ENCODE peak calls at places on chromosomes 5 and 9, in eight cellular contexts. T, D, E, X, U, O, L and Y are unnamed samples.
A peak's percentile ranks its signal among the peaks of the same experiment; 100 is the strongest.

GRCh38 chr5:174413520-174414314 is 310.7 kb upstream of the MSX2 start:
- DNase-seq in T (no peak), D (no peak), E (no peak), X (no peak), U (peak; percentile 64), O (peak; percentile 97), L (no peak), Y (no peak)

GRCh38 chr5:143826909-143827514 is 15.1 kb downstream of the HMHB1 start:
- DNase-seq in T (no peak), D (no peak), E (no peak), X (no peak), U (no peak), O (peak; percentile 23), L (no peak), Y (peak; percentile 64)

GRCh38 chr9:34590376-34591090 is 1.0 kb upstream of the CNTFR start:
- DNase-seq in T (peak; percentile 14), D (no peak), E (peak; percentile 80), X (no peak), U (no peak), O (no peak), L (peak; percentile 48), Y (no peak)

GRCh38 chr9:128231638-128232568 is 28.7 kb downstream of the DNM1 start:
- DNase-seq in T (no peak), D (peak; percentile 39), E (no peak), X (no peak), U (no peak), O (no peak), L (no peak), Y (no peak)

GRCh38 chr9:93436218-93436617 is 15.3 kb upstream of the FAM120A start:
- DNase-seq in T (no peak), D (no peak), E (no peak), X (no peak), U (no peak), O (no peak), L (no peak), Y (no peak)

GRCh38 chr5:116944171-116944570 is 369.5 kb upstream of the SEMA6A start:
- DNase-seq in T (no peak), D (no peak), E (peak; percentile 75), X (no peak), U (peak; percentile 33), O (peak; percentile 5), L (no peak), Y (no peak)

GRCh38 chr9:7976167-7976755 is 176.7 kb upstream of the DMAC1 start:
- DNase-seq in T (no peak), D (no peak), E (no peak), X (peak; percentile 40), U (no peak), O (peak; percentile 7), L (no peak), Y (peak; percentile 63)

GRCh38 chr5:66362676-66363075 is 218.6 kb downstream of the SREK1 start:
- DNase-seq in T (no peak), D (no peak), E (peak; percentile 13), X (no peak), U (no peak), O (no peak), L (no peak), Y (no peak)

GRCh38 chr5:149036168-149036567 is 26.7 kb downstream of the SH3TC2 start:
- DNase-seq in T (no peak), D (no peak), E (no peak), X (no peak), U (no peak), O (no peak), L (no peak), Y (no peak)

GRCh38 chr9:70120834-70121510 is 77.3 kb downstream of the MAMDC2 start:
- DNase-seq in T (peak; percentile 30), D (no peak), E (peak; percentile 73), X (no peak), U (peak; percentile 90), O (peak; percentile 99), L (no peak), Y (no peak)
- TF ChIP-seq CTCF in T (no peak), D (no peak), E (peak; percentile 63), X (no peak), U (peak; percentile 46), O (peak; percentile 48), L (no peak), Y (no peak)

DNA sequence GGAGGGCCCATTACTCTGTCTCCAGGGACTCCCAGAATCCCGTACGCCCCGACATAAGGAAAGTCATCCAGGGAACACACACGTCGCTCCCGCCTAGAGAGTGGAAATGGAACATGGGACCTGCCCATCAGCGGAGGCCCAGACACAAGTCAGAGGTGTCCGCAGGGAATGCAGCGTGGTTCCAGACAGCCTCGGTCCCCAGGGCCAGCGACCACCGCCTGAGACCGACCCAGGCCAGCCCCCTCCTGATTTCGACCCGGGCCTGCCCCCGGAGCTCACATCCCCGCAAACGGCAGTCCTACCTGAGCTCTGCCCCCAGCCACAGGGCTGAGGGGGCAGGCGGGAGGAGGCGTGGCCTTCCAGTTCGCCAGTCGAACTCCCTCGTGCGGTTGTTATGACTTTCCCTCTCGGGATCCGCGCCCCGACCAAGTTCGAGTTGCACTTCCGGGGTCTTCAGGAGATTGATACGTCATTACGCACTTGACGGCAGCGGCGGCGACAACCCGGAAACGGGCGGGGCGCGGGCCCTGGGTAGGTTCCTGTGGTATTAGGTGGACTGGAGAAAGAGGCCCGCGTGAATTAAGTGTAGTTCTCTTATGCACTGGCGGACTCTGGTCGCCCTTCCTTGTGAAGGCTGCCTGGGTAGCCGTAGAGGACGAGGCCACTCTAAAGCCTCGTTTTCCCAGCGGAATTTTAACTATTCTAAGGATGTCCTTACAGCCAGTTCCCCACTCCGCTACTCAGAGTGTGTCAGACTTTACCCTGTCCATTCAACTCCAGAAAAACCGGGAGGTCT is 370.0 kb upstream of the POU5F2 start:
- DNase-seq in T (peak; percentile 96), D (peak; percentile 97), E (peak; percentile 98), X (peak; percentile 92), U (peak; percentile 97), O (peak; percentile 98), L (peak; percentile 89), Y (peak; percentile 89)
- TF ChIP-seq CTCF in T (peak; percentile 51), D (peak; percentile 21), E (peak; percentile 43), X (no peak), U (peak; percentile 10), O (peak; percentile 20), L (no peak), Y (no peak)

DNA sequence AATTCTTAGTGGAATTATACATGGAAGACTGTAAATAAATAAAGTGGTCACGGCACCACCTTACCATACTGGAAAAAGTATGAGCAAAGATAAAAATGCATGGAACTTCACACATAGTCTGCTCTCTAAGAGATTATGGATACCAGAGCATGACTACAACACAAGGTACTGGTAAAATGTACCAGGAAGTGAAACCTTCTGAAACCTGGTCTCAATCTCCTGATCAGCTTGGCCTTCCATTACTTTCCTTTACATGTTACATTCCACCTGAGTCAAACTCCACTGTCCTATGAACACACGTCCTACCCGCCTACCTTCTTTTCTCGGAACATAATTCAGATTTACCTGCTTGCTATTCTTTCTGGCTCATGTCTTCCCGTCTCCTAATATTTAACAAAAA is 15.9 kb downstream of the PTAR1 start:
- DNase-seq in T (no peak), D (no peak), E (no peak), X (no peak), U (no peak), O (no peak), L (no peak), Y (no peak)
- TF ChIP-seq CTCF in T (no peak), D (no peak), E (no peak), X (no peak), U (no peak), O (no peak), L (no peak), Y (no peak)

DNA sequence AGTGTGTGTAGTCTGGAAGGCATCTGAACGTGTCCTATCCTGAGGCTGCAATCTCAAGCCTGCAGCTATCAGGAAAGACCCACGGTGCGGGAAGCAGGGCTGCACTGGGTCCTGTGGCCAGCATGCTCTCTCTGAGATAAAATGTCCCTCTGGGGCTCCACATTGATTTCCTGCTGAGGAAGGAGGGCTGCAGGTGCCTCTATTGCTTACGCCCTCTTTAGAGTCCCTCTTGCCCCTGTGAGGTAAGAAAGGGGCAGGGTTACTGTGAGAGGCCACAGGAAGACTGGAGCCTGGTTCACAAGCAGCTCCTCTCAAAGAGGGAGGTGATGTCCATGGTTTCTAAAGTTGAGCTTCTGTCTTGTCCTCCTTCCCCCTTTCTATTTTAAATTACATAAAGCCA is 299.9 kb upstream of the RFX3 start:
- DNase-seq in T (no peak), D (no peak), E (no peak), X (no peak), U (no peak), O (no peak), L (no peak), Y (no peak)
- TF ChIP-seq CTCF in T (no peak), D (no peak), E (no peak), X (no peak), U (no peak), O (no peak), L (no peak), Y (no peak)

DNA sequence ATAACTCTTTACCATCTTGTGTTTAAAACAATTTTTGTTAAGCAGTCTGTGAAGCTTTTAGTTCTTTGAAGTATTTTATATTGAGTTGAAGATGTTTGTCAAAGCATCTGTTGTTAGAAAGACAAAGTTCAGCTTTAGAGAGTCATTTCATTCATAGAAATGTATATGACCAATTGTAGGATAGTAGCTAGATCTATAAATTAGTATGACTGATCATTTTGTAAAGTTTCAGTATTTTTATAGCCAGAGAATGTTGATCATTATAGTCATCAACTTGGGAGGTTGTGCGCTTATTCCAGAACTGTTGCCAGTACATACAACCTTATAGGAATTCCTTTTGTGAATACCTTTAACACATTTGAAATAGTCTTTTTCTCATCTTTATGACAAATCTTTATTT is 5.2 kb downstream of the NIPBL start:
- DNase-seq in T (no peak), D (no peak), E (no peak), X (no peak), U (no peak), O (no peak), L (no peak), Y (no peak)
- TF ChIP-seq CTCF in T (no peak), D (no peak), E (no peak), X (no peak), U (no peak), O (no peak), L (no peak), Y (no peak)

DNA sequence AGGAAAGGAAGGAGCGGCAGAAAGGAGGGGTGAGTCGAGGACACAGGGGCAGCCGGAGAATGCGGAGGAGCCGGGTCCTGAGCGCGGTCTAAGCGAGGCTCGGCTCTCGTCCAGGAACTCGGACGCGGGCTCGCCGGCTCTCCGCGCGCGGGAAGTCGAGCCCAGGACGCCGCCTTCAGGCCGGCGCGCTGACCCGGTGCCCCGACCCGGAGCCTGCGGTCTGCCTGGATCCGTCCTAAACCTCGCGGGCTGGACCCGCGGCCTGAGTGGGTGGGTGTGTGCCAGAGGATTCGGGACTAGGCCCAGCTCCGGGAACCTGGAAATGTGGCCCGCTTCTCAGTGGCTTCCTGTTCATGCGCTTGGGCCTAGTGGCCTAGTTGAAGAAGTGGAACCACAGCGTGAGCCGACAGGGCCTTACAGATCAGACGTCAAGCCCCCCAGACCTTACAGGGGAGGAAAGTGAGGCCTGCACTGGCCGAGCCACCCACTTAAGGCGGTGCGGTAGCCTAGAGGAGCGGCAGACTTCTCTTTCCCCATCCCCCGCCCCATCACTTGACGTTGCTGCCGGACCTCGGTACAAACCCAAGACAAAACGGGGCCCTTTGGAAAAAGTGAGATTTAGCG is 1.2 kb downstream of the CDKN2B-AS1 start:
- DNase-seq in T (peak; percentile 50), D (peak; percentile 80), E (peak; percentile 84), X (no peak), U (peak; percentile 78), O (peak; percentile 65), L (peak; percentile 66), Y (no peak)
- TF ChIP-seq CTCF in T (peak; percentile 11), D (peak; percentile 20), E (peak; percentile 47), X (no peak), U (peak; percentile 43), O (peak; percentile 18), L (no peak), Y (no peak)